ENCODE peak calls at places on chromosomes 3 and 15, in five cellular contexts. M is RWPE1, U is K562, H is thoracic aorta, J is B cell. C is an unnamed sample.
A peak's percentile ranks its signal among the peaks of the same experiment; 100 is the strongest.

GRCh38 chr15:89138999-89139612 is 50.9 kb downstream of the ABHD2 start:
- DNase-seq in M (no peak), J (no peak), U (no peak), H (no peak), C (no peak)

GRCh38 chr3:33834117-33834495 is 35.7 kb downstream of the PDCD6IP start:
- DNase-seq in J (peak; percentile 34), H (no peak), U (no peak), M (no peak), C (no peak)

GRCh38 chr3:118636841-118637240 is 397.8 kb downstream of the IGSF11 start:
- DNase-seq in J (no peak), H (no peak), M (peak; percentile 15), U (no peak), C (no peak)

GRCh38 chr3:136728918-136729317 is 23.3 kb downstream of the STAG1 start:
- DNase-seq in U (no peak), H (no peak), M (no peak), J (no peak), C (no peak)

GRCh38 chr3:56916697-56917336 is 115.1 kb upstream of the ARHGEF3 start:
- DNase-seq in H (no peak), J (no peak), U (no peak), M (no peak), C (no peak)

GRCh38 chr3:110479676-110480075 is 591.9 kb upstream of the NECTIN3 start:
- DNase-seq in M (no peak), U (no peak), J (no peak), H (no peak), C (no peak)

GRCh38 chr3:42214064-42214463 is 51.9 kb downstream of the CCK start:
- DNase-seq in M (no peak), J (no peak), H (no peak), U (no peak), C (no peak)

GRCh38 chr3:112709929-112710328 is 69.0 kb upstream of the CCDC80 start:
- DNase-seq in M (no peak), U (no peak), J (no peak), H (no peak), C (no peak)

GRCh38 chr15:59636184-59636583 is 21.1 kb downstream of the GTF2A2 start:
- DNase-seq in J (no peak), M (no peak), H (no peak), U (no peak), C (no peak)

GRCh38 chr15:59632714-59633113 is 21.1 kb downstream of the GCNT3 start:
- DNase-seq in U (peak; percentile 27), M (no peak), J (no peak), H (no peak), C (no peak)
- TF ChIP-seq CTCF in U (peak; percentile 55), M (no peak), J (no peak), H (no peak), C (no peak)

DNA sequence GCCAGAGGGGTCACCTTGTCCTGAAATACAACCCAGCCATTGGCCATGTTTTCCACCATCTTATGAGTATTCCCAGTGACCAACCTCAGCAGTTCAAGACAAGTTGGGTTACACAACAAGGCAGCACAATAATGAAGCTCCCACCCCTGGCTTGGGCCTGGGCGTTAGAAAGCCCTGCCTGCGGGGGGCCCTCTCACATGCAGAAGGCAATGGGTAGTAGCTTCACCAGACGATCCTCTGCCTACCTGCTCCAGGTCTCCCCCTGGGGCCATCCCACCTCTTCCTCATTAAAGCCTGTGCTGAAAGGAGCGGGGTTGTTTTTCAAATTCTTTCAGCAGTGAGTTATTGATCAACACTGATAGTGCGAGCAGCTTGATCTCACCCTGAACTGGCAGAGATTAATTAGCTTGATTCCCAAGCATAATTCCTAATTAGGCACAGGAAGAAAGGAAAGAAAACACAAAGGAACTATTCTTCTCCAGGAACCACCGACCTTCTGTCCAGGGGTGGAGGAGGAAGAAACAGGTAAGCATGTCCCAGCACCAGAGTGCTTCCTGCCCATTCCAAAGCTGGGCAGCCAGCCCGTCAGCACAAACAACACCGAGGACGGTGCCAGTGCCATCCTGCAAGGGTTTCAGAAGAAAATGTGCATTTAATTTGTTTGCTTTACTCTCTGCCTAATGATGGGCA is 79.7 kb upstream of the CGNL1 start:
- DNase-seq in J (no peak), H (no peak), M (no peak), U (no peak), C (no peak)
- TF ChIP-seq CTCF in J (no peak), H (no peak), M (no peak), U (no peak), C (no peak)

DNA sequence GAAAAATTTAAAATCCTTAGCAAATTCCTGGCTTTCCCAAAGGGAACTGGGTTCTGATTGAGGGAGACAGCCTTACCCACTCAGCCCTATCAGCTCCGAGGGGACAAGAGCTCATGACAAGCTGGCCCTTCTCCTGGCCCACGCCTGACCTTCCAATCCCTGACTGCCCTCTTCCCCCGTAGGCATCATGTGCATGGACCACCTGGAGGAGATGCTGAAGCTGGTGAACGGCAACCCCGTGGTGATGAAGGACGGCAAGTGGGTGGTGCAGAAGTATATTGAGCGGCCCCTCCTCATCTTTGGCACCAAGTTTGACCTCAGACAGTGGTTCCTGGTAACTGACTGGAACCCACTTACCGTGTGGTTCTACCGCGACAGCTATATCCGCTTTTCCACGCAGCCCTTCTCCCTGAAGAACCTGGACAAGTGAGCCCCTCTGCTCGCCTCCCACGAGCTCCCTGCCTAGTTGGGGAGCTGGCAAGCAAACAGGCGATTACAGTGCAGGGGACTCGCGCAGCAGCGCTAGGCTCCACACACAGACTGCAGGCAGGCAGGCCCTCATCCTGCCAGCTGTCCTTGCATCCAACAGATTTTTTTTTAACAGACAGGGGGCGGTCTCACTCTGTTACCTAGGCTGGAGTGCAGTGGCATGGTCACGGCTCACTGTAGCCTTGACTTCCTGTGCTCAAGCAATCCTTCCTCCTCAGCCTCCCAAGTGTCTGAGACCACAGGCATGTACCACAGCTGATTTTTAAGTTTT is 16.8 kb downstream of the RPUSD3 start:
- DNase-seq in M (no peak), H (no peak), U (no peak), J (no peak), C (no peak)
- TF ChIP-seq CTCF in M (no peak), H (no peak), U (peak; percentile 41), J (no peak), C (peak; percentile 20)

GRCh38 chr3:14152233-14152962 is 26.0 kb downstream of the XPC start:
- DNase-seq in M (no peak), J (no peak), H (no peak), U (peak; percentile 65), C (no peak)
- TF ChIP-seq CTCF in M (no peak), J (peak; percentile 14), H (no peak), U (peak; percentile 65), C (peak; percentile 16)

DNA sequence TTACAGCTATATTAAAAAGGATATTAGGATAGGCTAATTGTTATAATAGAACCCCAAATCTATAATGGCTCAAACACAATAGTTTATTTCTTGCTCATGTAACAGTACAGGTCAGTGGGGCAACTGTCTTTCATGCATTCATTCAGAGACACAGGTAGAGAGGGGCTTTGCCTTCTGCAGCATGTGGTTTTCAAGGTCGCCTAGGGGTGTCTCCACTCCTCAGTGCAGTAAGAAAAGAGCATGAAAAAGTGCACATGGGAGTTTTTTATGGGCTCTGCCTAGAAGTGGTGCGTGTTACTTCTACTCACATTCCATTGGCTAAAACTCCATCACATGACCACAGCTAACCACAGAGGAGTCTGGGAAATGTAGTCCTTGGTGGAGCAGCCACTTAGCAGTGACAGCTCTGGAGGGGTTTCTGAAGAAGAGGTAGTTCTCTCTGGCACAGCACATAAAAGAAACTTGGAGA is 1.8 kb downstream of the ZBTB38 start:
- DNase-seq in H (peak; percentile 28), U (peak; percentile 90), J (peak; percentile 85), M (peak; percentile 69), C (peak; percentile 51)
- TF ChIP-seq CTCF in H (peak; percentile 41), U (peak; percentile 61), J (peak; percentile 69), M (no peak), C (no peak)